ENCODE peak calls at places on chromosomes 4 and X, in six cellular contexts. N is RPMI7951; U is IMR-90; B is CD4-positive, alpha-beta T cell; J is natural killer cell treated with Interleukin-12 subunit alpha and Interleukin-12 subunit beta and Interleukin-15 and Interleukin-18, amount 100 ng/mL, for 72 hours; T is retina. E is an unnamed sample.

GRCh38 chrX:8179653-8180052 is 8.6 kb upstream of the VCX2 start:
- DNase-seq in N (no peak), U (no peak), B (no peak), J (no peak), T (no peak), E (no peak)

GRCh38 chr4:105474110-105474518 is 252 bp upstream of the PPA2 start:
- DNase-seq in N (no peak), U (peak), B (no peak), J (no peak), T (no peak), E (no peak)

GRCh38 chrX:154469114-154469513 is 10.0 kb downstream of the LAGE3 start:
- DNase-seq in N (no peak), U (no peak), B (no peak), J (peak), T (no peak), E (no peak)

GRCh38 chrX:88883205-88883604 is 136.2 kb downstream of the CPXCR1 start:
- DNase-seq in N (no peak), U (no peak), B (no peak), J (no peak), T (no peak), E (no peak)

GRCh38 chr4:128333309-128334006 is 45.8 kb upstream of the PGRMC2 start:
- DNase-seq in N (no peak), U (no peak), B (no peak), J (no peak), T (no peak), E (peak)

GRCh38 chrX:100647095-100647494 is 3.1 kb downstream of the SRPX2 start:
- DNase-seq in N (peak), U (no peak), B (no peak), J (no peak), T (no peak), E (peak)

GRCh38 chr4:172892300-172892699 is 276.3 kb upstream of the GALNT7 start:
- DNase-seq in N (no peak), U (peak), B (no peak), J (no peak), T (no peak), E (peak)

GRCh38 chrX:16953606-16954211 is 7.3 kb downstream of the REPS2 start:
- DNase-seq in N (peak), U (no peak), B (no peak), J (no peak), T (no peak), E (no peak)

GRCh38 chr4:52107336-52107735 is 56.2 kb downstream of the SPATA18 start:
- DNase-seq in N (peak), U (no peak), B (no peak), J (no peak), T (no peak), E (peak)

GRCh38 chr4:40455340-40455902 is 120.3 kb downstream of the CHRNA9 start:
- DNase-seq in N (no peak), U (no peak), B (no peak), J (no peak), T (no peak), E (no peak)

GRCh38 chr4:173191623-173192041 is 23.0 kb downstream of the GALNT7 start:
- DNase-seq in N (peak), U (peak), B (no peak), J (no peak), T (no peak), E (peak)

GRCh38 chrX:8433296-8434094 is 31.1 kb upstream of the VCX3B start:
- DNase-seq in N (no peak), U (no peak), B (no peak), J (no peak), T (no peak), E (no peak)

E was measured in EH.